ENCODE peak calls at places on chromosomes 3 and 15, in four cellular contexts. I is GM23248, S is NCI-H2171 treated with DMSO at 0.1 percent for 48 hours, B is DMS53. H is an unnamed sample.

GRCh38 chr3:149426325-149426724 is 48.2 kb upstream of the TM4SF4 start:
- DNase-seq in I (no peak), S (no peak), B (no peak), H (no peak)

GRCh38 chr3:42743204-42743995 is 29.7 kb downstream of the CCDC13 start:
- DNase-seq in I (no peak), S (no peak), B (no peak), H (no peak)

GRCh38 chr3:146218880-146219866 is 31.7 kb downstream of the PLSCR4 start:
- DNase-seq in I (peak; percentile 61), S (peak; percentile 19), B (peak; percentile 48), H (peak; percentile 64)

GRCh38 chr3:78809941-78810340 is 957.9 kb downstream of the ROBO1 start:
- DNase-seq in I (peak; percentile 6), S (peak; percentile 83), B (no peak), H (no peak)

GRCh38 chr3:103965764-103966163 is 1400.9 kb upstream of the ALCAM start:
- DNase-seq in I (no peak), S (no peak), B (no peak), H (no peak)

GRCh38 chr3:68007621-68008226 is 353.3 kb upstream of the SUCLG2 start:
- DNase-seq in I (no peak), S (no peak), B (no peak), H (peak; percentile 55)

GRCh38 chr15:63701365-63701764 is 104.2 kb downstream of the FBXL22 start:
- DNase-seq in I (no peak), S (no peak), B (no peak), H (no peak)

GRCh38 chr3:151236316-151236715 is 33.3 kb upstream of the GPR171 start:
- DNase-seq in I (no peak), S (no peak), B (no peak), H (no peak)

GRCh38 chr3:65614585-65614984 is 424.1 kb downstream of the MAGI1 start:
- DNase-seq in I (no peak), S (no peak), B (no peak), H (no peak)

GRCh38 chr3:45865568-45865955 is 20.8 kb upstream of the CCR9 start:
- DNase-seq in I (no peak), S (no peak), B (no peak), H (no peak)

GRCh38 chr3:12286927-12287726 is 1.7 kb upstream of the PPARG start:
- DNase-seq in I (peak; percentile 18), S (no peak), B (peak; percentile 18), H (no peak)

GRCh38 chr3:20100106-20100605 is 59.9 kb downstream of the KAT2B start:
- DNase-seq in I (no peak), S (no peak), B (no peak), H (no peak)

GRCh38 chr15:65795663-65796201 is 3.6 kb upstream of the DENND4A start:
- DNase-seq in I (no peak), S (no peak), B (no peak), H (no peak)

GRCh38 chr3:190318666-190319065 is 3.6 kb downstream of the CLDN1 start:
- DNase-seq in I (no peak), S (no peak), B (peak; percentile 50), H (no peak)

GRCh38 chr3:1404270-1404669 is 311.4 kb downstream of the CNTN6 start:
- DNase-seq in I (peak; percentile 1), S (no peak), B (peak; percentile 28), H (no peak)

GRCh38 chr15:67114046-67114445 is 48.6 kb downstream of the SMAD3 start:
- DNase-seq in I (no peak), S (no peak), B (no peak), H (no peak)

GRCh38 chr15:85769182-85769900 is 25.4 kb downstream of the KLHL25 start:
- DNase-seq in I (no peak), S (no peak), B (no peak), H (no peak)

GRCh38 chr15:78808550-78808949 is 2.7 kb downstream of the ADAMTS7 start:
- DNase-seq in I (peak; percentile 42), S (no peak), B (peak; percentile 54), H (no peak)

GRCh38 chr3:66265627-66266026 is 44.8 kb downstream of the SLC25A26 start:
- DNase-seq in I (no peak), S (no peak), B (no peak), H (no peak)

GRCh38 chr3:166527325-166527724 is 690.1 kb upstream of the BCHE start:
- DNase-seq in I (no peak), S (no peak), B (no peak), H (no peak)

GRCh38 chr3:8984512-8984911 is 21.2 kb upstream of the RAD18 start:
- DNase-seq in I (no peak), S (no peak), B (no peak), H (no peak)

GRCh38 chr3:136819784-136820640 is 1.1 kb downstream of the SLC35G2 start:
- DNase-seq in I (peak; percentile 84), S (peak; percentile 56), B (peak; percentile 79), H (peak; percentile 42)

GRCh38 chr15:88440021-88440420 is 27.2 kb downstream of the MRPL46 start:
- DNase-seq in I (peak; percentile 76), S (no peak), B (no peak), H (no peak)

GRCh38 chr3:120765830-120766511 is 23.4 kb downstream of the GTF2E1 start:
- DNase-seq in I (no peak), S (no peak), B (no peak), H (no peak)

GRCh38 chr3:170942011-170942410 is 33.6 kb upstream of the EIF5A2 start:
- DNase-seq in I (no peak), S (no peak), B (no peak), H (no peak)

GRCh38 chr15:62782100-62782791 is 260.3 kb upstream of the TPM1 start:
- DNase-seq in I (peak; percentile 86), S (peak; percentile 14), B (peak; percentile 82), H (peak; percentile 67)

GRCh38 chr3:152650177-152650576 is 184.8 kb upstream of the P2RY1 start:
- DNase-seq in I (peak; percentile 16), S (no peak), B (no peak), H (peak; percentile 33)